ENCODE peak calls at places on chromosomes 11 and 22, in eight cellular contexts. O is IMR-90, T is heart left ventricle, I is tibial artery, C is mesenchymal stem cell, Q is hepatocyte, U is dorsolateral prefrontal cortex, X is cardiac muscle cell. E is an unnamed sample.

GRCh38 chr11:126585388-126586302 is 230.2 kb downstream of the ST3GAL4 start:
- DNase-seq in O (peak; percentile 96), T (peak; percentile 66), I (peak; percentile 71), C (peak; percentile 2), Q (peak; percentile 76), U (peak; percentile 52), X (no peak), E (peak; percentile 59)

GRCh38 chr11:125343086-125343731 is 152.9 kb downstream of the FEZ1 start:
- DNase-seq in O (no peak), T (no peak), I (peak; percentile 32), C (no peak), Q (no peak), U (no peak), X (no peak), E (no peak)

GRCh38 chr11:132520199-132520598 is 1012.1 kb downstream of the OPCML start:
- DNase-seq in O (peak; percentile 3), T (no peak), I (no peak), C (no peak), Q (no peak), U (no peak), X (no peak), E (no peak)

GRCh38 chr11:69089258-69089657 is 40.5 kb downstream of the TPCN2 start:
- DNase-seq in O (peak; percentile 89), T (peak; percentile 81), I (no peak), C (peak; percentile 87), Q (no peak), U (no peak), X (no peak), E (no peak)

GRCh38 chr11:68809506-68809905 is 32.2 kb downstream of the CPT1A start:
- DNase-seq in O (no peak), T (no peak), I (no peak), C (no peak), Q (no peak), U (no peak), X (no peak), E (no peak)

GRCh38 chr11:70036971-70037882 is 40.9 kb upstream of the ANO1 start:
- DNase-seq in O (no peak), T (no peak), I (no peak), C (no peak), Q (no peak), U (no peak), X (no peak), E (no peak)

GRCh38 chr22:20783844-20784723 is 10.2 kb downstream of the SERPIND1 start:
- DNase-seq in O (peak; percentile 74), T (no peak), I (no peak), C (peak; percentile 78), Q (peak; percentile 70), U (peak; percentile 74), X (peak; percentile 61), E (peak; percentile 32)

GRCh38 chr11:128451651-128452470 is 135.5 kb downstream of the ETS1 start:
- DNase-seq in O (peak; percentile 57), T (peak; percentile 78), I (peak; percentile 83), C (no peak), Q (no peak), U (peak; percentile 64), X (no peak), E (no peak)

GRCh38 chr11:87361891-87362290 is 324.2 kb downstream of the TMEM135 start:
- DNase-seq in O (no peak), T (no peak), I (no peak), C (no peak), Q (no peak), U (no peak), X (no peak), E (no peak)

GRCh38 chr11:133896028-133896427 is 50.7 kb upstream of the SPATA19 start:
- DNase-seq in O (no peak), T (no peak), I (peak; percentile 32), C (no peak), Q (no peak), U (no peak), X (no peak), E (no peak)

GRCh38 chr11:19912206-19913118 is 199.8 kb downstream of the NAV2 start:
- DNase-seq in O (peak; percentile 53), T (no peak), I (no peak), C (peak; percentile 70), Q (no peak), U (no peak), X (no peak), E (no peak)

GRCh38 chr11:93895106-93895862 is 44.9 kb upstream of the VSTM5 start:
- DNase-seq in O (peak; percentile 82), T (no peak), I (no peak), C (peak; percentile 53), Q (peak; percentile 85), U (peak; percentile 43), X (peak; percentile 56), E (peak; percentile 38)

GRCh38 chr22:24146791-24147353 is 34.4 kb upstream of the SUSD2 start:
- DNase-seq in O (peak; percentile 92), T (no peak), I (peak; percentile 84), C (peak; percentile 94), Q (peak; percentile 67), U (no peak), X (peak; percentile 58), E (no peak)

GRCh38 chr11:47317078-47317828 is 35.2 kb downstream of the MYBPC3 start:
- DNase-seq in O (no peak), T (no peak), I (no peak), C (no peak), Q (no peak), U (no peak), X (no peak), E (no peak)

GRCh38 chr22:17786435-17787158 is 12.3 kb upstream of the BID start:
- DNase-seq in O (no peak), T (peak; percentile 82), I (no peak), C (no peak), Q (peak; percentile 68), U (peak; percentile 72), X (no peak), E (no peak)

GRCh38 chr11:1566381-1567051 is 5.6 kb downstream of the DUSP8 start:
- DNase-seq in O (no peak), T (no peak), I (no peak), C (no peak), Q (peak; percentile 9), U (no peak), X (no peak), E (no peak)

GRCh38 chr11:122803306-122803705 is 35.0 kb upstream of the CRTAM start:
- DNase-seq in O (peak; percentile 79), T (no peak), I (no peak), C (peak; percentile 23), Q (no peak), U (no peak), X (no peak), E (peak; percentile 99)

DNA sequence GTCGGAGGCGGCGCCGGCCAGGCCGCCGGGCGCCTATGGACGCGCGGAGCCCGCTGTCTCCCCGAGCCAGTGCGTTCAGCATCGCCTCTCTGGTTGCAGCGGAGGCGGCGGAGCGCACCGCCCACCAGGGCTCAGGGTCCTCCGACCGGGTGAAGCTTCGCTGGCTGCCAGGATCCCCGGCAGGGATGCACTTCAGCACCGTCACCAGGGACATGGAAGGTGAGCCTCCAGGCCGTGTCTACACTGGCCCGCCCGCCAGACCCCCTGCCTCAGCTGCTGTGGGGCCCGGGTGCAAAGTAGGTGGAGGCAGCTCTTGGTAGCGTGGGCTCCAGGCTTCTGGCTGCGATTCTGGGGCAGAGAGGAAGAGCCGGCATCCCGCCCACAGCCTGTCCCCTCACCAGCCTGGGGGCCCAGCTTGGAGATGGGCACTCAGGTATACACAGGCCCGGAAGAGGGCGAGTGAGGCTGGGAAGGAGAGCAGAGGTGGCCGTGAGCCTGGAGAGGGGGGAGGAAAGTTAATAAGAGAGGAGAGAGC is 1.1 kb upstream of the TBX1 start:
- DNase-seq in O (no peak), T (no peak), I (no peak), C (no peak), Q (no peak), U (no peak), X (no peak), E (no peak)
- H3K27me3 ChIP-seq in O (peaks cover 93% of the 10 kb centered on the region), T (peaks cover 87% of the 10 kb centered on the region), I (peaks cover 91% of the 10 kb centered on the region), C (peaks cover 76% of the 10 kb centered on the region), Q (peaks cover 93% of the 10 kb centered on the region), U (peaks cover 51% of the 10 kb centered on the region), X (peaks cover 97% of the 10 kb centered on the region), E (peaks cover 49% of the 10 kb centered on the region)

GRCh38 chr22:49436056-49436455 is 391.6 kb downstream of the BRD1 start:
- DNase-seq in O (no peak), T (no peak), I (no peak), C (no peak), Q (no peak), U (no peak), X (no peak), E (no peak)
- H3K27me3 ChIP-seq in O (no peaks in the 10 kb centered on the region), T (peaks cover 3% of the 10 kb centered on the region), I (peaks cover 16% of the 10 kb centered on the region), C (no peaks in the 10 kb centered on the region), Q (no peaks in the 10 kb centered on the region), U (no peaks in the 10 kb centered on the region), X (no peaks in the 10 kb centered on the region), E (no peaks in the 10 kb centered on the region)

DNA sequence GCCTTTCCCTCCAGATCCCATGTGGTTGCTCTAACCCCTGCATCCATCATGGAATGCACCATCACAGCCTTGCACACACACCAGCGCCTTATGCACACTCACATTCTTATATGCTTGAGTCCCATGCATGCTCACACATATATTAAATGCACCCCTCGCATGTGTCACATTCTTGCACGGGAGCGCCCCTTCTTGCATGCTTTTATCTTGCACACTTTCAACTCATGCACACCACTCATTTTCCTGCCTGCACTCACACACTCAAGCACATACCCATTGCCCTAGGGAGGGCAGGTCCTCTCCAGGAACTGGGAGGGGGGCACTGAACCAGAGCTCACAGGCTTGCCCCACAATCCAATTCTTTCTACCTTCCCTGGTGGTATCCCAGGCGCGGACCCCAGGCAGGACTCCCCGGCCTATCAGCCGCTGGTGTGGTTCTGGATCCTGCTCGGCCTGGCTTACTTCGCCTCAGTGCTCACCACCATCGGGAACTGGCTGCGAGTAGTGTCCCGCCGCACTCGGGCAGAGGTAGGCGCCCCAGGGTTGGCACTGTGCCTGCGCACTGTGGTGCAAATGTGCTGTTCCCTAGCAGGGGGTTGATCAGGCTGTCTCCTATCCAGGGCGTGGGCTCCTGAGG is 2.3 kb upstream of the CATSPERZ start:
- DNase-seq in O (no peak), T (no peak), I (no peak), C (no peak), Q (no peak), U (no peak), X (no peak), E (no peak)
- H3K27me3 ChIP-seq in O (peaks cover 78% of the 10 kb centered on the region), T (peaks cover 52% of the 10 kb centered on the region), I (peaks cover 80% of the 10 kb centered on the region), C (peaks cover 75% of the 10 kb centered on the region), Q (peaks cover 78% of the 10 kb centered on the region), U (no peaks in the 10 kb centered on the region), X (peaks cover 92% of the 10 kb centered on the region), E (peaks cover 52% of the 10 kb centered on the region)

DNA sequence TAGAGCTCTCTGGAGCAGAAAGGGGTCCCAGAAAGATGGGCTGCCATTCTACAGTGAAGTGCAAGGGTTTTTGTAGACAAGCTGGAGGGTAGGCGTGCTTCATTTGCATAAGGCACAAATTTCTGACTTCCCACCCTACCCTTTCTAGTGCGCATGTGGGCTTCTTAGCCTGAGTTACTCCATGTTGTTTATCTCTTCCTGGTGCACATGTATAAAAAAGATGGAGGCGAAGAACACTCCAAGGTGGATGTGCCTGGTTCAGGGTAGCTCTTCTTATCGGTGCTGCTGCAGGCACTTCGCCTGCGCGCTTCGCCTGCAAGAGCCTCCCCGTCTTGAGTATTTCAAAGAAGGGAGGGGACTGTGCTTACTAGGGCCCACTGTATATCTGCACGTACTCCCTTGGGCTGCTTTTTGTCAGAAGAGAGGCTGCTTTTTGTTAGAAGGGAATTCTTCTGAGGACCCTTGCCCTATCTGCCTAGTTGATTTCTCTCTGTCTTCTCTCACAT is 1047.3 kb upstream of the CNTN5 start:
- DNase-seq in O (no peak), T (no peak), I (no peak), C (no peak), Q (no peak), U (no peak), X (peak; percentile 14), E (no peak)
- H3K27me3 ChIP-seq in O (no peaks in the 10 kb centered on the region), T (no peaks in the 10 kb centered on the region), I (no peaks in the 10 kb centered on the region), C (no peaks in the 10 kb centered on the region), Q (no peaks in the 10 kb centered on the region), U (no peaks in the 10 kb centered on the region), X (no peaks in the 10 kb centered on the region), E (no peaks in the 10 kb centered on the region)

E was measured in keratinocyte.